ENCODE peak calls at places on chromosomes 12 and 14, in ten cellular contexts. E is iris pigment epithelial cell; L is esophagus muscularis mucosa; T is GM04503; V is lower leg skin; X is fibroblast of mammary gland; Z is fibroblast of lung; Q is brain microvascular endothelial cell; C is stimulated activated CD4-positive, alpha-beta T cell treated with anti-CD3 and anti-CD28 coated beads, Interleukin-15, amount 100 ng/mL, for 1 hour; S is activated T-helper 1 cell treated with anti-CD3 and anti-CD28 coated beads, Interleukin-2, amount 50 U/mL, for 16 hours. O is an unnamed sample.
A peak's percentile ranks its signal among the peaks of the same experiment; 100 is the strongest.

GRCh38 chr12:45284096-45284901 is 68.4 kb downstream of the ANO6 start:
- DNase-seq in E (peak; percentile 95), L (no peak), T (no peak), V (no peak), X (peak; percentile 29), Z (peak; percentile 50), Q (peak; percentile 85), C (no peak), S (no peak), O (peak; percentile 68)

GRCh38 chr14:104149278-104149595 is 10.8 kb downstream of the KIF26A start:
- DNase-seq in E (no peak), L (no peak), T (no peak), V (no peak), X (no peak), Z (no peak), Q (no peak), C (no peak), S (no peak), O (no peak)

GRCh38 chr12:91196436-91196835 is 13.8 kb upstream of the DCN start:
- DNase-seq in E (no peak), L (no peak), T (no peak), V (no peak), X (no peak), Z (no peak), Q (no peak), C (no peak), S (no peak), O (peak; percentile 19)

GRCh38 chr12:74896186-74896585 is 313.5 kb downstream of the KCNC2 start:
- DNase-seq in E (peak; percentile 54), L (no peak), T (no peak), V (no peak), X (no peak), Z (no peak), Q (peak; percentile 10), C (no peak), S (no peak), O (no peak)

GRCh38 chr14:87013583-87013982 is 979.4 kb downstream of the GALC start:
- DNase-seq in E (peak; percentile 12), L (no peak), T (peak; percentile 20), V (no peak), X (peak; percentile 84), Z (peak; percentile 79), Q (peak; percentile 2), C (no peak), S (no peak), O (peak; percentile 52)

GRCh38 chr12:76719171-76719631 is 44.7 kb upstream of the ZDHHC17 start:
- DNase-seq in E (peak; percentile 58), L (no peak), T (peak; percentile 64), V (no peak), X (peak; percentile 12), Z (peak; percentile 59), Q (no peak), C (no peak), S (no peak), O (peak; percentile 69)

GRCh38 chr12:108403952-108404351 is 64.8 kb upstream of the CMKLR1 start:
- DNase-seq in E (no peak), L (no peak), T (no peak), V (no peak), X (no peak), Z (no peak), Q (no peak), C (no peak), S (no peak), O (peak; percentile 14)

GRCh38 chr12:49636979-49637378 is 13.6 kb downstream of the PRPF40B start:
- DNase-seq in E (peak; percentile 75), L (no peak), T (no peak), V (peak; percentile 40), X (peak; percentile 76), Z (peak; percentile 77), Q (peak; percentile 76), C (peak; percentile 19), S (no peak), O (peak; percentile 79)

GRCh38 chr14:95270203-95270602 is 49.5 kb downstream of the CLMN start:
- DNase-seq in E (no peak), L (no peak), T (no peak), V (no peak), X (no peak), Z (no peak), Q (no peak), C (no peak), S (no peak), O (no peak)

GRCh38 chr12:53378705-53379388 is 1.1 kb upstream of the SP1 start:
- DNase-seq in E (no peak), L (no peak), T (no peak), V (no peak), X (no peak), Z (no peak), Q (no peak), C (no peak), S (no peak), O (no peak)

GRCh38 chr12:106629797-106630669 is 47.2 kb downstream of the RFX4 start:
- DNase-seq in E (peak; percentile 62), L (no peak), T (no peak), V (no peak), X (peak; percentile 24), Z (no peak), Q (peak; percentile 49), C (no peak), S (no peak), O (peak; percentile 14)

GRCh38 chr14:86799244-86799647 is 1193.7 kb downstream of the GALC start:
- DNase-seq in E (peak; percentile 95), L (no peak), T (peak; percentile 95), V (peak; percentile 18), X (peak; percentile 95), Z (peak; percentile 97), Q (peak; percentile 80), C (no peak), S (no peak), O (peak; percentile 32)

GRCh38 chr14:78519863-78520262 is 349.7 kb downstream of the NRXN3 start:
- DNase-seq in E (peak; percentile 0), L (peak; percentile 7), T (no peak), V (no peak), X (peak; percentile 31), Z (peak; percentile 6), Q (peak; percentile 9), C (no peak), S (no peak), O (peak; percentile 32)

GRCh38 chr12:53239643-53240258 is 7.7 kb upstream of the RARG start:
- DNase-seq in E (no peak), L (no peak), T (no peak), V (no peak), X (no peak), Z (no peak), Q (no peak), C (no peak), S (no peak), O (no peak)

GRCh38 chr12:34384693-34385092 is 362.4 kb downstream of the ALG10 start:
- DNase-seq in E (no peak), L (no peak), T (no peak), V (no peak), X (no peak), Z (no peak), Q (no peak), C (no peak), S (no peak), O (no peak)

GRCh38 chr14:100840751-100841444 is 15.0 kb downstream of the MEG3 start:
- DNase-seq in E (no peak), L (no peak), T (no peak), V (no peak), X (no peak), Z (no peak), Q (no peak), C (no peak), S (no peak), O (no peak)

GRCh38 chr12:51890511-51891171 is 2.7 kb downstream of the ANKRD33 start:
- DNase-seq in E (no peak), L (no peak), T (no peak), V (no peak), X (no peak), Z (no peak), Q (no peak), C (no peak), S (no peak), O (no peak)

GRCh38 chr12:65263777-65264176 is 14.7 kb upstream of the MSRB3 start:
- DNase-seq in E (peak; percentile 7), L (no peak), T (no peak), V (no peak), X (no peak), Z (peak; percentile 6), Q (no peak), C (no peak), S (no peak), O (no peak)

GRCh38 chr12:1474059-1474537 is 120.3 kb downstream of the FBXL14 start:
- DNase-seq in E (peak; percentile 99), L (no peak), T (peak; percentile 98), V (no peak), X (peak; percentile 100), Z (peak; percentile 96), Q (peak; percentile 96), C (no peak), S (no peak), O (peak; percentile 97)

GRCh38 chr12:12839886-12840285 is 26.7 kb downstream of the DDX47 start:
- DNase-seq in E (peak; percentile 86), L (no peak), T (peak; percentile 70), V (no peak), X (peak; percentile 87), Z (peak; percentile 76), Q (peak; percentile 76), C (no peak), S (no peak), O (peak; percentile 93)

GRCh38 chr14:64812412-64812811 is 67.3 kb downstream of the SPTB start:
- DNase-seq in E (no peak), L (no peak), T (no peak), V (no peak), X (no peak), Z (no peak), Q (no peak), C (no peak), S (no peak), O (no peak)

GRCh38 chr12:96396209-96396608 is 4.0 kb downstream of the CDK17 start:
- DNase-seq in E (no peak), L (no peak), T (no peak), V (no peak), X (no peak), Z (no peak), Q (no peak), C (no peak), S (no peak), O (no peak)

GRCh38 chr12:76236640-76237039 is 111.6 kb downstream of the BBS10 start:
- DNase-seq in E (peak; percentile 79), L (no peak), T (no peak), V (no peak), X (peak; percentile 47), Z (no peak), Q (peak; percentile 73), C (no peak), S (no peak), O (peak; percentile 41)

GRCh38 chr12:12467701-12468218 is 94.9 kb downstream of the DUSP16 start:
- DNase-seq in E (peak; percentile 19), L (no peak), T (no peak), V (no peak), X (no peak), Z (peak; percentile 35), Q (no peak), C (no peak), S (peak; percentile 18), O (no peak)

GRCh38 chr12:109588461-109589239 is 15.1 kb downstream of the MVK start:
- DNase-seq in E (no peak), L (no peak), T (no peak), V (no peak), X (no peak), Z (no peak), Q (no peak), C (no peak), S (no peak), O (no peak)

GRCh38 chr14:103762011-103762410 is 46.4 kb downstream of the ZFYVE21 start:
- DNase-seq in E (peak; percentile 10), L (no peak), T (no peak), V (no peak), X (no peak), Z (no peak), Q (no peak), C (no peak), S (no peak), O (peak; percentile 32)

GRCh38 chr14:82963756-82964155 is 1430.1 kb upstream of the SEL1L start:
- DNase-seq in E (no peak), L (no peak), T (no peak), V (no peak), X (no peak), Z (no peak), Q (no peak), C (no peak), S (no peak), O (no peak)

GRCh38 chr14:74583689-74584434 is 28.2 kb downstream of the LTBP2 start:
- DNase-seq in E (peak; percentile 93), L (no peak), T (no peak), V (no peak), X (peak; percentile 83), Z (no peak), Q (peak; percentile 70), C (no peak), S (no peak), O (peak; percentile 95)